ENCODE peak calls at places on chromosomes 3 and 15, in five cellular contexts. T is T-helper 9 cell, Q is GM12864, H is D341Med, U is DMS153. W is an unnamed sample.

GRCh38 chr15:34716111-34716510 is 38.7 kb downstream of the GJD2 start:
- DNase-seq in T (no peak), Q (no peak), H (no peak), U (no peak), W (no peak)

GRCh38 chr3:53109822-53110771 is 20.1 kb downstream of the RFT1 start:
- DNase-seq in T (no peak), Q (peak; percentile 31), H (peak; percentile 56), U (no peak), W (no peak)

GRCh38 chr3:126558336-126559071 is at the start of gene C3orf22:
- DNase-seq in T (no peak), Q (no peak), H (peak; percentile 11), U (no peak), W (no peak)

GRCh38 chr3:15339786-15340215 is 7.4 kb upstream of the SH3BP5 start:
- DNase-seq in T (no peak), Q (no peak), H (no peak), U (no peak), W (no peak)

GRCh38 chr3:179729981-179730380 is 77.1 kb downstream of the USP13 start:
- DNase-seq in T (no peak), Q (no peak), H (no peak), U (no peak), W (no peak)

GRCh38 chr3:141860086-141860669 is 16.3 kb upstream of the ATP1B3 start:
- DNase-seq in T (no peak), Q (no peak), H (no peak), U (no peak), W (no peak)

GRCh38 chr3:27354161-27354560 is 15.0 kb downstream of the NEK10 start:
- DNase-seq in T (no peak), Q (no peak), H (no peak), U (no peak), W (no peak)

GRCh38 chr3:97952280-97952679 is 20.0 kb downstream of the RIOX2 start:
- DNase-seq in T (no peak), Q (no peak), H (no peak), U (no peak), W (no peak)

GRCh38 chr3:105906834-105907233 is 38.0 kb upstream of the CBLB start:
- DNase-seq in T (no peak), Q (no peak), H (no peak), U (peak; percentile 25), W (no peak)

GRCh38 chr3:192915306-192915705 is 2.4 kb downstream of the MB21D2 start:
- DNase-seq in T (no peak), Q (no peak), H (no peak), U (no peak), W (peak; percentile 27)

GRCh38 chr15:73934281-73934680 is 8.0 kb downstream of the LOXL1 start:
- DNase-seq in T (no peak), Q (no peak), H (no peak), U (no peak), W (no peak)

W was measured in NCI-H748 treated with DMSO at 0.1 percent for 48 hours.